ENCODE peak calls at places on chromosomes 2 and 18, in seven cellular contexts. J is mammary epithelial cell, V is OCI-LY7, G is GM10248, H is HFF-Myc, K is dorsolateral prefrontal cortex, S is WTC11. N is an unnamed sample.

GRCh38 chr18:11901826-11902438 is 6.2 kb downstream of the MPPE1 start:
- DNase-seq in J (no peak), V (no peak), G (no peak), H (no peak), K (no peak), S (no peak), N (no peak)

GRCh38 chr2:160666677-160667061 is 173.1 kb upstream of the RBMS1 start:
- DNase-seq in J (no peak), V (no peak), G (no peak), H (no peak), K (no peak), S (no peak), N (no peak)

GRCh38 chr2:195094330-195094729 is 562.7 kb upstream of the SLC39A10 start:
- DNase-seq in J (peak), V (no peak), G (no peak), H (no peak), K (no peak), S (no peak), N (no peak)

GRCh38 chr2:55419236-55419513 is 481 bp downstream of the CCDC88A start:
- DNase-seq in J (no peak), V (no peak), G (no peak), H (peak), K (peak), S (no peak), N (no peak)

GRCh38 chr2:39121523-39122063 is 742 bp upstream of the SOS1 start:
- DNase-seq in J (no peak), V (peak), G (no peak), H (no peak), K (no peak), S (no peak), N (no peak)

GRCh38 chr2:213015387-213016165 is 135.8 kb downstream of the IKZF2 start:
- DNase-seq in J (no peak), V (no peak), G (peak), H (no peak), K (no peak), S (no peak), N (peak)

GRCh38 chr2:86023366-86023712 is 82.3 kb downstream of the POLR1A start:
- DNase-seq in J (no peak), V (peak), G (no peak), H (no peak), K (no peak), S (no peak), N (no peak)

GRCh38 chr2:157216421-157216965 is 41.0 kb upstream of the GALNT5 start:
- DNase-seq in J (no peak), V (no peak), G (no peak), H (no peak), K (peak), S (no peak), N (no peak)

GRCh38 chr2:212536385-212537310 is 2.0 kb downstream of the ERBB4 start:
- DNase-seq in J (no peak), V (no peak), G (no peak), H (no peak), K (peak), S (peak), N (no peak)

GRCh38 chr2:102790086-102790453 is 28.2 kb downstream of the TMEM182 start:
- DNase-seq in J (no peak), V (no peak), G (no peak), H (no peak), K (peak), S (no peak), N (no peak)

GRCh38 chr2:203891474-203891873 is 23.9 kb downstream of the CTLA4 start:
- DNase-seq in J (peak), V (no peak), G (no peak), H (no peak), K (no peak), S (no peak), N (peak)

GRCh38 chr2:170717599-170717963 is 2.4 kb downstream of the SP5 start:
- DNase-seq in J (no peak), V (no peak), G (no peak), H (no peak), K (no peak), S (no peak), N (no peak)

GRCh38 chr2:217657252-217657651 is 345.5 kb downstream of the TNS1 start:
- DNase-seq in J (no peak), V (no peak), G (no peak), H (no peak), K (no peak), S (no peak), N (no peak)

GRCh38 chr18:7516505-7517117 is 50.5 kb upstream of the PTPRM start:
- DNase-seq in J (no peak), V (no peak), G (no peak), H (no peak), K (no peak), S (no peak), N (no peak)

GRCh38 chr2:170500770-170501169 is 214.4 kb upstream of the SP5 start:
- DNase-seq in J (no peak), V (no peak), G (no peak), H (no peak), K (no peak), S (no peak), N (no peak)

GRCh38 chr18:33355263-33355662 is 85.3 kb downstream of the CCDC178 start:
- DNase-seq in J (no peak), V (no peak), G (no peak), H (no peak), K (no peak), S (no peak), N (no peak)

GRCh38 chr2:172063446-172063845 is 21.9 kb upstream of the DLX1 start:
- DNase-seq in J (no peak), V (no peak), G (no peak), H (no peak), K (no peak), S (no peak), N (no peak)

DNA sequence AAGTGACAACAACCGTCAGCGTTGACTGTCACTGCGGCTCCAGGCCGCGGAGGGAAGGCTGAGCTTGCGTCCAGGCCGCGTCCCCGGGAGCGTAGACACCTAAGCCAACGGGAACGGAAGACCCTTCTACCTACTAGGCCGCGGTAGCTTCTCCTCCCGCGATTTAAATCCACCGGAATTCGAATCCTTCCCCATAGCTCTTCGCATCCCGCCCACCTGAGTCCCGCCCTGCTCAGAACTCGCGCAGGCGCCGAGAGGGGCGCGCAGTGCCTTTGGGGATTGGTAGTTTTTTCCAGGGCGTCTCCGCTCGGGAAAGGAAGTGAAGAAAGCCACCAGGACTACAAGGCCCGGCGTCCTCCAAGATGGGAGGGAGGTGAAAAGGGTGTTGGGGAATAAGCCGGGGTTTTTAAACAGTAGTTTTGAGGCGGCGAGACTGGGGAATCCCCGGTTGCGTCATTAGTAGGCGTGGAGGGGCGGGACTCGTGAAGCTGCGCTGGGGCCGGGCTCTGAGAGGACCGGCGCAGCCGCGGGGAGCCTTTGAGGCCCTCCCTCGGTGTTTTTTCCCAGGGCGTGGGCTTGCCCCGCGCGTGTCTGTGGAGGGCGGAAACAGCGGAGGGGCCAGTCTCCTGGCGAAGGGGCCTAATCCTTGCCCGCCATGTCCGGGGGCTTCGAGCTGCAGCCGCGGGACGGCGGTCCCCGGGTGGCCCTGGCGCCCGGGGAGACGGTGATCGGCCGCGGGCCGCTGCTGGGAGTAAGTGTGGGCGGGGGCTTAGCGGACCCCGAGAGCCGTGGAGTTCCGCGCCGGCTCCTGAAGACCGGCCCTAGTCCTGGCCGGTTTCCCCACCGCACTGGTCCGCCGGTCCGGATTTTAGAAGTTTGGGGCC is at the start of the genes APLF and FBXO48:
- DNase-seq in J (peak), V (peak), G (peak), H (peak), K (peak), S (peak), N (peak)
- TF ChIP-seq CTCF in J (no peak), V (no peak), G (no peak), H (no peak), K (no peak), S (no peak), N (no peak)

DNA sequence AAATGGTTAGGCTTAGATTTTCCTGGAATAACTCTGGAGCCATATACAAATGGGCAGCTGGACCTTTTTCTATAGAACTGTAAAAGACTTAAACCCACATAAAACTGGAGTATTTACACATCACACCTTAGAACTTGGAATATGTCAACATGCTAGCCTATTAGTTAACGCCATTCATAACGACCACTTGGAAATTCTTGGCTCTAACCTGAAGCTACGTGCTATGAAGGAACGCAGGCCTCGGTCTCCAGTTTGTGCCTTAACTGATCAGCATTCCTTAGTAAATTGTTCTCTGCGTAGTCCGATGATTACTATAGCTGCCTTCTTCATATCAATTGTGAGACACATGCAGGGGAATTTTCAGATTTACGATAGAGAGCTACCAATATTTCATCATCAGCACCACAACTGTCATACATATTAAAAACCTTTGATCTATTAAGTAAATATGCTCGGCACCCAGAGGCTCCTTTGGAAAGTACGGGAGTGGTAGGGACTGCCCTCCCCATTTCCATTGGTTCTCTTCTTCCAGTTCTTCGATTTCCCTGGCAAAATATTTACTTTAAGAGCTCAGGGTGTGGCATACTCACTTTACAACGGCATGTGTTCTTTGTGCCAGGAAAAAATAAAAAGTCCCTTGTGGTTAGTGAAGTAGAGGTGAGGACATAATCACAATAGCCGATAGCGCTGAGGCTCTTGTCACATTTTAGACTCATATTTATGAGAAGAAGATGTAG is 17.4 kb upstream of the CCL20 start:
- DNase-seq in J (peak), V (no peak), G (no peak), H (no peak), K (no peak), S (no peak), N (no peak)
- TF ChIP-seq CTCF in J (no peak), V (no peak), G (no peak), H (no peak), K (no peak), S (no peak), N (no peak)

DNA sequence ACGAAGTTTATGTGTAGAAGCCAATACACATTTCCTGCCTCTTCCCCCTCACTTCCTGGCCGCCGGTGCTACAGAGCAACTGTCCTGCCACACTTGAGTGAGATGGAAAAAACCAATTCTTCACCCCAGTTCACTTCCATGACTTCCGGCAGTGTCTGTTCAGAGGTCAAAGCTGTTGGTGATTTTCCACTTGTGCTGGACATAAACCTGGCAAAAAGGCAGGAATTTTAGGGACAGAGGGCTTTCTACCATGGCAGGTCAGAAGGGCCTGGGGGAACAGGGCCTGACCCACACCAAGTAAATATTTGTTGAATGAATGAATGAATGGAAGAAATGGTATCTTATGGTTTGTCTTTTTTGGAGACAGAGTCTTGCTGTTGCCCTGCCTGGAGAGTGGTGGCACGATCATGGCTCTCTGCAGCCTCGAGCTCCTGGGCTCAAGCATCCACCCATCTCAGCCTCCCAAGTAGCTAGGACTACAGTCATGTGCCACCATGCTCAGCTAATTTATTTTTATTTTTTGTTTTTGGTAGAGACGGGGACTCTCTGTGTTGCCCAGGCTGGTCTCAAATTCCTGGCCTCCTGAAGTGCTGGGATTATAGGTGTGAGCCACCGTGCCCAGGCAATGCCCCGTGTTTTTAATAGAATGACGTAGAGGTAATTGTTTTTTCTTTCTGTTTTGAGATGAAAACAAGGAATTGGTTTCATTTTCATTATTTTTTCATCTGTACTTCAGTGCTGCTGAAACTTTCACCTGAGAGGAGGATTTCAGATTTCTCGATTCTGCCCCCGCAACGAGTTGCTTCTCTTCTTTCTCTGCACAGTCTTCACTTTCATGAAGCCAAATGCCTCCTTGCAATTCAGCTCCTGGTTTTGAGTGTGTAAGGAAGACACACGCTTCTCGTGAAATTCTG is 48.0 kb upstream of the LPIN2 start:
- DNase-seq in J (no peak), V (peak), G (peak), H (no peak), K (no peak), S (no peak), N (peak)
- TF ChIP-seq CTCF in J (no peak), V (no peak), G (no peak), H (no peak), K (no peak), S (no peak), N (no peak)

GRCh38 chr18:10353791-10354190 is 100.6 kb upstream of the APCDD1 start:
- DNase-seq in J (peak), V (no peak), G (no peak), H (peak), K (no peak), S (no peak), N (no peak)

GRCh38 chr18:10351221-10351795 is 103.1 kb upstream of the APCDD1 start:
- DNase-seq in J (no peak), V (no peak), G (no peak), H (no peak), K (no peak), S (no peak), N (no peak)

GRCh38 chr18:10351858-10352257 is 102.6 kb upstream of the APCDD1 start:
- DNase-seq in J (no peak), V (no peak), G (no peak), H (no peak), K (no peak), S (no peak), N (no peak)

GRCh38 chr18:10352671-10353070 is 101.8 kb upstream of the APCDD1 start:
- DNase-seq in J (no peak), V (no peak), G (no peak), H (no peak), K (no peak), S (no peak), N (no peak)

GRCh38 chr18:10350661-10351060 is 103.8 kb upstream of the APCDD1 start:
- DNase-seq in J (no peak), V (no peak), G (no peak), H (no peak), K (no peak), S (no peak), N (no peak)
- TF ChIP-seq CTCF in J (no peak), V (no peak), G (no peak), H (no peak), K (no peak), S (no peak), N (no peak)

DNA sequence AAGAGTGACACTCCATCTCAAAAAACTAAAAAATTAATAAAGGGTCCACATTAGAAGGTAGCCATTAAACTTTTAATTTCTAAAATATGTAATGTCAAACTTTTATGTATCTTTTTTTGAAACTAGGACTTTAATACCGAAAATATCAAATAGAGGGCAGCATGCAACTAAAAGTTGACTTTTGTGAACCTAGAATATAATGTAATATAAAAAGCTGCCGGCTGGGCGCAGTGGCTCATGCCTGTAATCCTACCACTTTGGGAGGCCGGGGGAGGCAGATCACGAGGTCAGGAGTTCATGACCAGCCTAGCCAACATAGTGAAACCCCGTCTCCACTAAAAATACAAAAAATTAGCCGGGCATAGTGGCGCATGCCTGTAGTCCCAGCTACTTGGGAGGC is 62.8 kb downstream of the INO80D start:
- DNase-seq in J (no peak), V (no peak), G (no peak), H (no peak), K (no peak), S (no peak), N (peak)
- TF ChIP-seq CTCF in J (no peak), V (peak), G (no peak), H (no peak), K (no peak), S (no peak), N (no peak)

GRCh38 chr2:185279999-185280398 is 458.6 kb upstream of the FSIP2 start:
- DNase-seq in J (peak), V (peak), G (no peak), H (no peak), K (no peak), S (no peak), N (no peak)
- TF ChIP-seq CTCF in J (peak), V (peak), G (peak), H (no peak), K (peak), S (no peak), N (no peak)

GRCh38 chr2:47535991-47536390 is 133.0 kb downstream of the MSH2 start:
- DNase-seq in J (no peak), V (no peak), G (no peak), H (no peak), K (no peak), S (no peak), N (no peak)

GRCh38 chr2:47536696-47537095 is 133.7 kb downstream of the MSH2 start:
- DNase-seq in J (no peak), V (no peak), G (no peak), H (no peak), K (no peak), S (no peak), N (no peak)

GRCh38 chr2:47541848-47542450 is 139.0 kb downstream of the MSH2 start:
- DNase-seq in J (no peak), V (no peak), G (no peak), H (no peak), K (peak), S (no peak), N (no peak)

GRCh38 chr2:47535073-47535472 is 132.1 kb downstream of the MSH2 start:
- DNase-seq in J (no peak), V (no peak), G (no peak), H (no peak), K (no peak), S (no peak), N (no peak)

DNA sequence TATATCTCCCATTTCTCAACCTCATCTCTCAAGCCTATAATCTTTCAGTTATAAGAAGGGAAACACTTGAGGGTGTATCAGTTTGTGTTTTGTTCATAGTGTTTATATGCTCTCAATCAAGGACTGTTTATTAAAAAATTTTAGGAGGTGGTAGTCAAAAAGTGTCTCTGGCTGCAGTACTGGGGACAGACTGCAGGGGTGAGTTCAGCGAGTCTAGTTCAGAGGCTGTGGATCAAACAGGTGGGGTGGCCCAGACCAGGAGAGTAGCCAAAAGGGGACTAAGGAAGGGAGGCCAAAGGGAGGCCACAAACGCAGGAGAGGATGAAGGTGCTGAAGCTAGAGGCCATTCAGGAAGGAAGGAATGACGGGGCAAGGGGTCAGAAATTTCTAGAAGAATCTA is 136.3 kb downstream of the MSH2 start:
- DNase-seq in J (no peak), V (no peak), G (no peak), H (no peak), K (no peak), S (no peak), N (no peak)
- TF ChIP-seq CTCF in J (peak), V (peak), G (no peak), H (no peak), K (no peak), S (no peak), N (no peak)

GRCh38 chr18:58407649-58408407 is 221.1 kb downstream of the ALPK2 start:
- DNase-seq in J (no peak), V (no peak), G (no peak), H (no peak), K (no peak), S (no peak), N (no peak)
- TF ChIP-seq CTCF in J (no peak), V (no peak), G (no peak), H (no peak), K (no peak), S (no peak), N (no peak)

DNA sequence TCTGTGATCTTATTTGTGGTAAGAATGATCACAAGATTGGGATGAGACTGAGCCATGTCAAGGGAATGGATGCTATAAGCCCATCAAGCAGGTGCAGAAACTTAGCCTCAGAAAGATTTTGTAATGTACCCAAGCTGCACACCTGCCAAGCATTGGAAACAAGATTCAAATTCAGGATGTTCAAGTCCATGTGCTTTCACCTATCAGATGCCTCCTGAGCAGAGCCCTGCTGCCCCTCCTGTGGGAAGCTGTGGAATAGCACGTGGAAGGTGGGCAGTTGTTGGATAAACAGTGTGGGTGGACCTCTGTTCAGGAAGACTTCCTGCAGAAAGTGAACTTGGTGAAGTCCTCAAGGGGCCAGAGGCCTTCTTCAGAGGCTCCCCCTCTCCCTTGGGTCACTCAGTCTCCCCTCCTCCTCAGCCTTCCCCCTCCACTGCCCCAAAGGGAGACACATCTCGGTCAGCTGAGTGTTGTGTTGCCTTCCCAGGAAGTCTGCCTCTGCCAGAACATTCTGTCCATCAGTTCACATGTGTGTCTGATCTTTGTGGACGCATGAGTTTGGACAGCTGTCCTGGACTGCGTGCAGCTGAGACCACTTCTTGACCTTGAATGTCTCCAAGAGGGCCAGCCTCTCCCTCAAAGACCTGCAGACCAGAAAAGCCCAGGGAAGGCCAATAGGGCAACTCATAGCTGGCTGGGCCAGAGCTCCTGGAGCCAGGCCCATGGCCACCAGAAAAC is 186.1 kb downstream of the INHBB start:
- DNase-seq in J (no peak), V (no peak), G (no peak), H (no peak), K (no peak), S (no peak), N (no peak)
- TF ChIP-seq CTCF in J (no peak), V (no peak), G (no peak), H (no peak), K (no peak), S (no peak), N (no peak)